ENCODE peak calls at places on chromosome 2, in eight cellular contexts. G is A172, K is gastrocnemius medialis, Y is IMR-90, J is AG08396, N is D721Med, E is GM12864, Q is Calu3. S is an unnamed sample.

GRCh38 chr2:197641666-197642065 is 33.7 kb downstream of the RFTN2 start:
- DNase-seq in E (no peak), Q (no peak), N (no peak), K (no peak), G (no peak), J (no peak), Y (no peak), S (no peak)

GRCh38 chr2:126655500-126656310 is at the start of gene GYPC:
- DNase-seq in Q (no peak), J (peak; percentile 68), N (no peak), Y (peak; percentile 82), G (peak; percentile 67), E (no peak), K (peak; percentile 82), S (peak; percentile 94)

GRCh38 chr2:58571181-58571852 is 330.2 kb upstream of the FANCL start:
- DNase-seq in E (peak; percentile 27), G (peak; percentile 88), J (peak; percentile 36), K (no peak), Y (peak; percentile 69), Q (peak; percentile 73), N (no peak), S (no peak)

GRCh38 chr2:189142893-189143759 is 36.4 kb downstream of the COL5A2 start:
- DNase-seq in G (peak; percentile 76), N (no peak), Q (peak; percentile 63), Y (peak; percentile 36), K (no peak), E (peak; percentile 25), J (peak; percentile 6), S (no peak)

GRCh38 chr2:236852100-236852976 is 233.4 kb upstream of the COPS8 start:
- DNase-seq in K (no peak), J (no peak), E (no peak), Y (no peak), G (peak; percentile 5), N (no peak), Q (no peak), S (no peak)

GRCh38 chr2:240111253-240111652 is 24.9 kb downstream of the COPS9 start:
- DNase-seq in Y (peak; percentile 0), K (no peak), J (no peak), E (no peak), G (no peak), Q (no peak), N (no peak), S (no peak)

GRCh38 chr2:41879367-41879871 is 168.4 kb upstream of the PKDCC start:
- DNase-seq in J (no peak), Q (no peak), E (no peak), K (no peak), N (no peak), Y (no peak), G (peak; percentile 42), S (no peak)

GRCh38 chr2:69204654-69205053 is 182.4 kb downstream of the GFPT1 start:
- DNase-seq in N (no peak), Q (no peak), G (no peak), K (no peak), Y (no peak), E (no peak), J (no peak), S (no peak)

GRCh38 chr2:86054539-86055082 is 51.1 kb downstream of the POLR1A start:
- DNase-seq in E (no peak), Q (no peak), K (no peak), N (no peak), J (no peak), Y (peak; percentile 52), G (no peak), S (no peak)

S was measured in psoas muscle.